ENCODE peak calls at places on chromosomes 11 and 22, in six cellular contexts. R is H9, S is adrenal gland, Z is cardiac fibroblast, Y is fibroblast of the aortic adventitia, I is heart right ventricle. W is an unnamed sample.
A peak's percentile ranks its signal among the peaks of the same experiment; 100 is the strongest.

GRCh38 chr11:64400096-64400495 is 41.1 kb downstream of the RPS6KA4 start:
- DNase-seq in R (no peak), S (no peak), Z (peak; percentile 35), Y (peak; percentile 51), I (no peak), W (peak; percentile 14)

GRCh38 chr11:72293910-72294533 is 50.0 kb upstream of the PHOX2A start:
- DNase-seq in R (no peak), S (no peak), Z (no peak), Y (no peak), I (no peak), W (no peak)

GRCh38 chr11:118046051-118046963 is 30.6 kb upstream of the TMPRSS4 start:
- DNase-seq in R (no peak), S (no peak), Z (no peak), Y (no peak), I (no peak), W (no peak)

GRCh38 chr11:47847892-47848635 is at the start of gene NUP160:
- DNase-seq in R (peak; percentile 86), S (peak; percentile 85), Z (peak; percentile 54), Y (peak; percentile 48), I (peak; percentile 86), W (peak; percentile 45)

GRCh38 chr11:3627291-3627690 is 14.5 kb downstream of the ART5 start:
- DNase-seq in R (no peak), S (no peak), Z (peak; percentile 62), Y (peak; percentile 74), I (no peak), W (no peak)

GRCh38 chr22:39233736-39234120 is 11.1 kb downstream of the PDGFB start:
- DNase-seq in R (no peak), S (no peak), Z (peak; percentile 47), Y (no peak), I (peak; percentile 76), W (no peak)

GRCh38 chr11:121741316-121741715 is 288.5 kb upstream of the SORL1-AS1 start:
- DNase-seq in R (no peak), S (no peak), Z (peak; percentile 82), Y (peak; percentile 96), I (peak; percentile 14), W (no peak)

GRCh38 chr22:47458348-47458747 is 695.9 kb downstream of the TBC1D22A start:
- DNase-seq in R (no peak), S (no peak), Z (no peak), Y (no peak), I (no peak), W (no peak)

GRCh38 chr11:127485541-127485940 is 485.0 kb upstream of the KIRREL3 start:
- DNase-seq in R (no peak), S (no peak), Z (no peak), Y (no peak), I (no peak), W (no peak)

GRCh38 chr11:3161309-3161708 is 3.8 kb downstream of the OSBPL5 start:
- DNase-seq in R (no peak), S (no peak), Z (no peak), Y (no peak), I (peak; percentile 19), W (no peak)

GRCh38 chr22:30868663-30869385 is 99.8 kb downstream of the MORC2 start:
- DNase-seq in R (no peak), S (no peak), Z (peak; percentile 16), Y (no peak), I (peak; percentile 10), W (peak; percentile 35)

GRCh38 chr11:130904380-130904779 is 11.9 kb downstream of the SNX19 start:
- DNase-seq in R (no peak), S (no peak), Z (no peak), Y (no peak), I (no peak), W (peak; percentile 42)

GRCh38 chr11:86717817-86718501 is 45.5 kb upstream of the ME3 start:
- DNase-seq in R (no peak), S (no peak), Z (no peak), Y (no peak), I (no peak), W (peak; percentile 51)

GRCh38 chr11:132396318-132396717 is 1025.9 kb downstream of the NTM start:
- DNase-seq in R (no peak), S (no peak), Z (no peak), Y (no peak), I (no peak), W (no peak)

GRCh38 chr11:10398525-10398924 is 56.5 kb upstream of the AMPD3 start:
- DNase-seq in R (no peak), S (no peak), Z (no peak), Y (no peak), I (peak; percentile 28), W (no peak)

GRCh38 chr11:19664896-19665548 is 47.6 kb upstream of the NAV2 start:
- DNase-seq in R (no peak), S (no peak), Z (peak; percentile 81), Y (peak; percentile 76), I (no peak), W (peak; percentile 52)

GRCh38 chr11:128022007-128022368 is 565.4 kb downstream of the ETS1 start:
- DNase-seq in R (no peak), S (no peak), Z (peak; percentile 62), Y (peak; percentile 72), I (no peak), W (peak; percentile 78)

GRCh38 chr22:19772422-19772672 is 11.8 kb downstream of the TBX1 start:
- DNase-seq in R (no peak), S (no peak), Z (no peak), Y (no peak), I (no peak), W (no peak)

GRCh38 chr11:130478204-130478701 is 29.8 kb downstream of the ADAMTS15 start:
- DNase-seq in R (no peak), S (peak; percentile 75), Z (peak; percentile 97), Y (peak; percentile 98), I (peak; percentile 80), W (peak; percentile 91)

GRCh38 chr11:12865871-12866595 is 143.1 kb upstream of the RASSF10 start:
- DNase-seq in R (no peak), S (no peak), Z (no peak), Y (no peak), I (no peak), W (no peak)

GRCh38 chr11:12871788-12872321 is 137.3 kb upstream of the RASSF10 start:
- DNase-seq in R (no peak), S (no peak), Z (no peak), Y (peak; percentile 22), I (no peak), W (peak; percentile 57)

GRCh38 chr11:12871251-12871650 is 137.9 kb upstream of the RASSF10 start:
- DNase-seq in R (no peak), S (no peak), Z (no peak), Y (no peak), I (no peak), W (no peak)

GRCh38 chr11:12867531-12867930 is 141.6 kb upstream of the RASSF10 start:
- DNase-seq in R (no peak), S (no peak), Z (no peak), Y (no peak), I (no peak), W (no peak)

GRCh38 chr11:12868315-12869073 is 140.6 kb upstream of the RASSF10 start:
- DNase-seq in R (no peak), S (no peak), Z (peak; percentile 41), Y (peak; percentile 39), I (no peak), W (peak; percentile 53)
- TF ChIP-seq CTCF in R (peak; percentile 51), S (peak; percentile 20), Z (peak; percentile 40), Y (peak; percentile 38), I (no peak), W (peak; percentile 27)

GRCh38 chr22:37503850-37504249 is 15.4 kb downstream of the CARD10 start:
- DNase-seq in R (no peak), S (peak; percentile 80), Z (no peak), Y (no peak), I (no peak), W (no peak)
- TF ChIP-seq CTCF in R (no peak), S (no peak), Z (no peak), Y (no peak), I (no peak), W (no peak)

GRCh38 chr11:126440792-126441514 is 85.5 kb downstream of the ST3GAL4 start:
- DNase-seq in R (peak; percentile 92), S (peak; percentile 83), Z (peak; percentile 82), Y (peak; percentile 71), I (peak; percentile 73), W (peak; percentile 66)
- TF ChIP-seq CTCF in R (peak; percentile 98), S (peak; percentile 97), Z (peak; percentile 84), Y (peak; percentile 91), I (peak; percentile 98), W (peak; percentile 91)

DNA sequence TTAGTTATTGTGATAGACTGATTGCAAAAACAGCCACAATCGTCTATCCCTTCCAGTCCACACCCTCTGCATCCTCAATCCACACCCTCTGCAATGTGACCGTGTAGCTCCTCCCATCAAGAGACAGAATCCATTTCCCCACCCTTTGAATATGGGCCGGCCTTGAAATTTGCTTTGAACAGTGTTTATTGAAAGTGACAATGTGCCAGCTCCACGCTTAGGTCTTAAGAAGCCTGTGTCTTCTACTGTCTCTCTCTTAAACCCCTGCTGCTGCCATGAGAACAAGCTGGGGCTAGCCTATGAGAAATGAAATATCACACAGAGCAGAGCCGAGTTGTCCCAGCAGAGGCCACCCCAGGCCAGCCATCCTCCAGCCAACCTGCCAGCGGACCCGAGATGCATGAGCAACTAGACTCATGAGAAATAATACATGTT is 22.3 kb upstream of the MICAL2 start:
- DNase-seq in R (no peak), S (no peak), Z (peak; percentile 65), Y (peak; percentile 73), I (peak; percentile 65), W (peak; percentile 71)
- TF ChIP-seq CTCF in R (no peak), S (no peak), Z (peak; percentile 44), Y (peak; percentile 52), I (peak; percentile 58), W (peak; percentile 49)

GRCh38 chr11:61609970-61610347 is 29.1 kb upstream of the SYT7 start:
- DNase-seq in R (peak; percentile 75), S (no peak), Z (no peak), Y (no peak), I (no peak), W (no peak)
- TF ChIP-seq CTCF in R (peak; percentile 63), S (no peak), Z (peak; percentile 11), Y (peak; percentile 15), I (peak; percentile 14), W (no peak)

GRCh38 chr11:396948-397548 is 3.0 kb downstream of the PKP3 start:
- DNase-seq in R (no peak), S (peak; percentile 63), Z (peak; percentile 67), Y (peak; percentile 60), I (peak; percentile 66), W (peak; percentile 71)
- TF ChIP-seq CTCF in R (no peak), S (peak; percentile 71), Z (peak; percentile 32), Y (peak; percentile 60), I (peak; percentile 33), W (peak; percentile 44)

DNA sequence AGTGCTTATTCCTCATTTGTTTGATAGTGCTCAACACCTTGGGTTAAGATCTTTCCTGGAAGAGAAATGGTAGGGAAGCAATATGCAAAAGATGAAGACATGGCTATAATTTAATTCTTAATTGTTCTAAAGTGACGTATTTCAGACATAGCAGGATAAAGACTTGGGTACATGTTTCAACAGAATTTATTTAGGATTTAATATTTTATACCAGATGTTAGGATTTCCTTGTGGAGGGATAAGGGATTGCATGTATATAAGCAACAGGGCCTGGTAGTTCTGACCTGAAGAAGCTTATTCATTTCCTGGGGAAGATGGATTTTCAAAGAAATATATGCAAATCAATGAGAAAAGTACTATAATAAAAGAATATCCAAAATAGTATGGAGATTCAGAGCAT is 163.8 kb downstream of the FAT3 start:
- DNase-seq in R (no peak), S (no peak), Z (no peak), Y (no peak), I (no peak), W (no peak)
- TF ChIP-seq CTCF in R (peak; percentile 63), S (no peak), Z (peak; percentile 39), Y (peak; percentile 22), I (no peak), W (no peak)